ENCODE peak calls at places on chromosomes 1 and 21, in four cellular contexts. Q is H1, U is mesenchymal stem cell, L is trophoblast cell. E is an unnamed sample.
A peak's percentile ranks its signal among the peaks of the same experiment; 100 is the strongest.

GRCh38 chr1:36778773-36779172 is 255.5 kb downstream of the GRIK3 start:
- DNase-seq in U (no peak), Q (no peak), L (no peak), E (no peak)

GRCh38 chr21:45852886-45853400 is 128.6 kb upstream of the COL6A1 start:
- DNase-seq in L (no peak), U (no peak), Q (no peak), E (no peak)

GRCh38 chr1:228861830-228862176 is 126.5 kb downstream of the RHOU start:
- DNase-seq in L (no peak), U (no peak), Q (no peak), E (no peak)

GRCh38 chr21:30102881-30103280 is 63.7 kb downstream of the CLDN17 start:
- DNase-seq in U (no peak), Q (no peak), L (no peak), E (peak; percentile 33)

GRCh38 chr1:3012511-3013291 is 8.6 kb upstream of the ACTRT2 start:
- DNase-seq in Q (peak; percentile 77), U (no peak), L (no peak), E (peak; percentile 48)

GRCh38 chr21:34942911-34943310 is 106.2 kb downstream of the RUNX1 start:
- DNase-seq in L (no peak), U (no peak), Q (no peak), E (no peak)

GRCh38 chr1:85259866-85260345 is 444 bp upstream of the C1orf52 start:
- DNase-seq in L (no peak), U (no peak), Q (no peak), E (no peak)

GRCh38 chr1:51313268-51313852 is 17.0 kb downstream of the TTC39A start:
- DNase-seq in L (no peak), U (no peak), Q (no peak), E (no peak)

GRCh38 chr1:155975375-155976061 is 2.8 kb downstream of the ARHGEF2 start:
- DNase-seq in U (no peak), L (no peak), Q (no peak), E (no peak)

GRCh38 chr1:87167855-87168630 is 160.6 kb upstream of the LMO4 start:
- DNase-seq in L (no peak), U (no peak), Q (no peak), E (no peak)

GRCh38 chr1:54253480-54253879 is 53.5 kb downstream of the MRPL37 start:
- DNase-seq in U (peak; percentile 97), L (no peak), Q (no peak), E (no peak)

GRCh38 chr1:29258974-29259801 is 22.9 kb downstream of the PTPRU start:
- DNase-seq in Q (no peak), U (peak; percentile 29), L (peak; percentile 12), E (no peak)

GRCh38 chr1:60425528-60425927 is 352.0 kb upstream of the C1orf87 start:
- DNase-seq in Q (no peak), L (peak; percentile 34), U (no peak), E (no peak)

GRCh38 chr1:222090103-222090502 is 348.2 kb upstream of the DUSP10 start:
- DNase-seq in Q (no peak), U (no peak), L (no peak), E (no peak)

GRCh38 chr1:10472220-10473144 is at the start of gene DFFA:
- DNase-seq in U (peak; percentile 97), Q (peak; percentile 95), L (peak; percentile 97), E (peak; percentile 92)

GRCh38 chr1:1894354-1895049 is 3.6 kb upstream of the GNB1 start:
- DNase-seq in L (no peak), U (no peak), Q (no peak), E (no peak)

GRCh38 chr1:108121361-108122143 is 78.6 kb downstream of the SLC25A24 start:
- DNase-seq in U (peak; percentile 22), L (peak; percentile 67), Q (peak; percentile 64), E (no peak)

GRCh38 chr1:5701642-5702041 is 290.6 kb downstream of the NPHP4 start:
- DNase-seq in Q (no peak), U (no peak), L (no peak), E (no peak)

GRCh38 chr1:152539901-152540300 is 25.6 kb downstream of the CRCT1 start:
- DNase-seq in L (peak; percentile 68), Q (no peak), U (no peak), E (no peak)

GRCh38 chr1:179576509-179576908 is 761 bp upstream of the NPHS2 start:
- DNase-seq in Q (no peak), U (no peak), L (no peak), E (no peak)
- H3K27me3 ChIP-seq in Q (peaks cover 19% of the 10 kb centered on the region), U (peaks cover 60% of the 10 kb centered on the region), L (peaks cover 23% of the 10 kb centered on the region), E (peaks cover 27% of the 10 kb centered on the region)

DNA sequence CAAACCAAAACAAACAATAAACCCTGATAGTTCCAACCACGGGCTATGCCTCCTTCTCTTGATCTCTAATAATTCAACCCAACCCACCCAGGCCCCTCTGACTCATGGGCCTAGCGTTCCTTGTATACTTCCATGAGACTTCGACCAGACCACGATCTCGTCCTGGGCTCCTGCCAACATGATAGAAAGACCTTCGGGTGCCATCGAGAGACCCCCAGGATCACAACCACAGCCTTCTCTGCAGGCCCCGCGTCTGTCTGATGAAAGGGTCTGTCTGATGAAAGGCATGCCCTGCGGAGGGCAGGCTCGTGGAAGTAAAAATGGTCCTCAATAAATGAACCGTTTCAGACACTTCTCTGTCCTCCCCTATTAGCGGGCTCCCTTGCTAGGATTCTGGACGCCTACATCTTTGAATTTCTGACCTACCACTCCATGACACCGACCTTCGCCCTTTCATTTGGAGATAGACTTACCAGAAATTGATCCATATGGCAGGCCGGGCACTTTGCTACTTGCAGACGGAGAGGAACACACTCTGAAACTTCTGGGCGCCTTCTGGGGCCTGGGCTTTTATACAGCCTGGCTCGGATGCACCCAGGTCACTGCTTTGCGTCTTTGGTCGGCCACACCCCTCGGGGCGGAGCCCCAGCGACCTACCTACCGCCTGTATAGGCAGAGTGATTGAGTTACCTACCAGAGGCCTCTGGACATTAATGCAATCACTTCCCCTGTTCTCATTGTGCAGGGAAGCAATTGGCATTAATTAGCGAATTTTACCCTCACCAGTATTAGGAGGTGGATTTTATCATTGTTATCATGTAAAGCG is 5.3 kb upstream of the KLF18 start:
- DNase-seq in U (no peak), Q (peak; percentile 48), L (no peak), E (no peak)
- H2BK12ac ChIP-seq in U (no peak overlapping the region), Q (no peak overlapping the region), L (no peak overlapping the region), E (no peak overlapping the region)

GRCh38 chr1:237677979-237678378 is 212.7 kb downstream of the ZP4 start:
- DNase-seq in Q (no peak), L (peak; percentile 89), U (peak; percentile 76), E (no peak)
- H3K4me3 ChIP-seq in Q (no peak overlapping the region), L (no peak overlapping the region), U (no peak overlapping the region), E (no peak overlapping the region)

DNA sequence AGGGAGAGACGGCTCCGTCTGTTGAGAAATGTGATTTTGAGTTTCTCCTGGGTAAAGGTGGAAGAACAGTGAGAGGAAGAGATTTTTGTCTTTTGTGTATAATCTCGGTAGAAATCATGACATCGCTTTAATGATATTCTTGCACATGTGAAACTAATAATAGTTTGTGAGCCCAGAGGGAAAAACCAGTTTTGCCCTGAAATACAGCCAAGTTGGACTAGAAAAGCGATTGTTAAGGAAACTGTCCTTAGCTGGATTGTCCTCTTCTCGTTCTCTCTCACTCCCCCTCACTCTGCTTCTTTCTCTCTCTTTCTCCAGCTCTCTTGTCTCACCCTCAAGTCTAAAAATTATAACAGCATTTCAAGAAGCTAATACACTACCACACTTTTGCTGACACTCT is 17.1 kb downstream of the KCNJ6 start:
- DNase-seq in L (no peak), U (no peak), Q (no peak), E (no peak)
- H3K27me3 ChIP-seq in L (no peaks in the 10 kb centered on the region), U (peaks cover 95% of the 10 kb centered on the region), Q (no peaks in the 10 kb centered on the region), E (no peaks in the 10 kb centered on the region)

DNA sequence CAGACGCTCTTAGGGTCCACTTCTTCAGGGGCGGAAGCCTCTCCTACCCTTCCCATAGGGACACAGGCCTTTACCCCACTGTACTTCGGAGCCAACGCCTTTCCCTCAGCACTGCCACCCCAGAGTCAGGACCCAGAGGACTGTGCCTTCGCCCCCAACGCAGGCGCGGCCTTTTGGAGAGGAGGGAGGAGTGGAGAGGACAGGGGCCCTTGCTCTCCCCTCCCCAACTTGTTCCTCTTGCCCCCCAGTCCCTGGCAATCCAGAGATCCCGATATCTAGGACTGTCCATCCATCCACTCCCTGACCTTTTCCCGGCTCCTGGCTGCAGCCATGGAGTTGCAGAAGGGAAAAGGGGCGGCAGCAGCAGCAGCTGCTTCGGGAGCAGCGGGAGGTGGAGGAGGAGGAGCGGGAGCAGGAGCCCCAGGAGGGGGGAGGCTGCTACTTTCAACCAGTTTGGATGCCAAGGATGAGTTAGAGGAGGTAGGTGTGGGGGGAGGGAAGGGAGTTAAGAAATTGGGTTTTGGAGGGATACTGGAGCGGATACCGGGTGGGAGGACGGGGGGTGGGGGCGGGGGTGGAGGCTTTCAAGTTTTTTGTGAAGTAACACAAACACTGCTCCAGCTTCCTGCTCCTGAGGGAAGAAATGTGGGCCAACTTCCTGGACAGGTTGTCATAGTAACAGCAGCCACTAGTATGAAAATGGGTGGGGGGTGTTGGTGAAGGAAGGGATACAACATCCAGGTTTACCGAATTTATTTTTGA is 636 bp downstream of the INTS3 start:
- DNase-seq in L (peak; percentile 28), Q (peak; percentile 78), U (peak; percentile 57), E (no peak)
- H2BK12ac ChIP-seq in L (peak overlapping the region; percentile 29), Q (peak overlapping the region; percentile 75), U (no peak overlapping the region), E (no peak overlapping the region)

GRCh38 chr1:44820945-44821715 is 12.8 kb downstream of the BTBD19 start:
- DNase-seq in L (no peak), Q (no peak), U (no peak), E (no peak)
- H3K4me3 ChIP-seq in L (no peak overlapping the region), Q (no peak overlapping the region), U (no peak overlapping the region), E (no peak overlapping the region)

DNA sequence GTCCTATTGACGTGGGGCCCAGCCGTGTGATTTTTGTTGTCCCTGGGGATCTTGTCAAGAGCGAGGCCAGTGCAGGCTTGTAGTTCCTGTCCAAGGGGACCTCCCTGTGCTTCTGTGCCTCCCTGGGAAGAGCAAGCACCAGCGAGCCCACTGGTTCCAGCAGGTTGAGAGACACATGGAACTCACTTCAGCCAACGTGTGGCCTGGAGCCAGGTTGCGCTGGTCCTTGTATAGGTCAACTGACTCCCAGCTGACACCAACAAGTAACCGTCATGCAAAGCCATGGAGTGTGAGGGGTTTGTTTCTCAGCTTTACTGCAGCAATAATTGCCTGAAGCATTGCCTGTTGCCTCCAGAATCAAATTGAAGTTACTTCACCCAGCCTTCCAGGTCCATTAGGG is 63.0 kb downstream of the DISP3 start:
- DNase-seq in Q (no peak), U (no peak), L (no peak), E (no peak)
- H3K27me3 ChIP-seq in Q (no peaks in the 10 kb centered on the region), U (peaks cover 68% of the 10 kb centered on the region), L (no peaks in the 10 kb centered on the region), E (peaks cover 3% of the 10 kb centered on the region)

DNA sequence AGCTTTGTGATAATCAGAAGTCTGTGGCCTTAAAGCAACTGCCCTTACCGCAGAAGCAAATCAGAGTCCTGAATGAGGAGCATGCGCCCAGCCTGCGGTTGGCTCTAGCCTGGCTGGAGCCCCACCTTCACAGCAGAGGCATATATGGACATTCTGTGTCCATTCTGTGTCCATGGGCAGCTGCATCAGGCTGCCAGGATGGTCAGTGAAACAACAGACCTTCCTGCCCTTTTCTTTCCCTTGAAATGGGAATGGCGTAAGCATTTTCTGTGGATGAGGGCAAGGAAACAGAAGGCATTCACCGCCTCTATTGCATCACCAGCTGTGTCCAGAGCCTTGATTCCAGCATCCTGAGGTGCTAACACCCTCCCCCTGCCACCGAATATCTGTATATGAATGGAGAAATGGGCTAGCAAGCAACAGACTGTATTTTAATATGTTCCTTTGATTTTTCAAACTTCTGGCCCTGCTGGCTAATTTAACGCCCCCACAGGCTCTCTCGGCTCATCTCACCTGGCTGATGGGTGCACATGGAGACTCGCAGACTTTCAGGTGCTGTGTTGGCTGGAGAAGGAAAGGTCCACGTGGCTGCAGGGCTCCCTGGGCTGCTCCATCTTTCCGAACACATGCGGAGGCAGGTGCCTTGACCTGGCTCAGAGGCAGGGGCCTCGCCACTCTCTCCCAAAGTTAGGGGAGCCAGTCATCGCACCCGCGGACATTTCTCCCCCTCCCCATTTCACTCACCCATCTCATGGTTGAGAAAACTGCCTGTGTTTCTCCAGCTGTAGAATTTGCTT is 159.2 kb downstream of the GALNT2 start:
- DNase-seq in U (no peak), Q (no peak), L (peak; percentile 46), E (no peak)
- H2BK12ac ChIP-seq in U (no peak overlapping the region), Q (no peak overlapping the region), L (no peak overlapping the region), E (no peak overlapping the region)

GRCh38 chr21:36700295-36700960 is 1.5 kb downstream of the SIM2 start:
- DNase-seq in Q (peak; percentile 57), L (no peak), U (no peak), E (no peak)
- H3K4me3 ChIP-seq in Q (peak overlapping the region; percentile 23), L (no peak overlapping the region), U (peak overlapping the region; percentile 51), E (no peak overlapping the region)